ENCODE peak calls at places on chromosomes 2 and 18, in eight cellular contexts. P is A549, N is endothelial cell of umbilical vein, R is HCT116, H is K562, A is H1, I is GM12878, Q is HepG2. V is an unnamed sample.

GRCh38 chr2:158539176-158539895 is 82.6 kb downstream of the PKP4 start:
- DNase-seq in P (no peak), N (peak; percentile 92), R (peak; percentile 34), H (peak; percentile 15), A (no peak), I (no peak), Q (peak; percentile 93), V (no peak)

GRCh38 chr18:57054891-57055290 is 92.0 kb upstream of the BOD1L2 start:
- DNase-seq in P (no peak), N (no peak), R (no peak), H (no peak), A (no peak), I (no peak), Q (no peak), V (no peak)

GRCh38 chr2:120439637-120440384 is 93.9 kb downstream of the INHBB start:
- DNase-seq in P (no peak), N (no peak), R (no peak), H (no peak), A (no peak), I (no peak), Q (peak; percentile 49), V (no peak)

GRCh38 chr2:238120463-238121298 is 17.8 kb upstream of the KLHL30 start:
- DNase-seq in P (no peak), N (no peak), R (no peak), H (no peak), A (no peak), I (no peak), Q (no peak), V (peak; percentile 58)

GRCh38 chr2:26855516-26855915 is 7.6 kb downstream of the DPYSL5 start:
- DNase-seq in P (no peak), N (no peak), R (no peak), H (no peak), A (no peak), I (no peak), Q (no peak), V (no peak)

GRCh38 chr2:10956006-10956790 is 44.5 kb downstream of the KCNF1 start:
- DNase-seq in P (no peak), N (no peak), R (no peak), H (no peak), A (no peak), I (no peak), Q (no peak), V (no peak)

GRCh38 chr2:241802421-241802749 is 6.6 kb upstream of the NEU4 start:
- DNase-seq in P (no peak), N (no peak), R (no peak), H (peak; percentile 56), A (no peak), I (no peak), Q (no peak), V (peak; percentile 47)

GRCh38 chr2:128409326-128410034 is 90.8 kb upstream of the HS6ST1 start:
- DNase-seq in P (no peak), N (no peak), R (no peak), H (no peak), A (peak; percentile 20), I (no peak), Q (no peak), V (peak; percentile 40)

GRCh38 chr18:54296017-54296416 is 26.7 kb downstream of the POLI start:
- DNase-seq in P (no peak), N (peak; percentile 14), R (no peak), H (peak; percentile 3), A (no peak), I (no peak), Q (no peak), V (peak; percentile 21)

GRCh38 chr2:128520787-128521186 is 202.1 kb upstream of the HS6ST1 start:
- DNase-seq in P (no peak), N (no peak), R (no peak), H (no peak), A (no peak), I (peak; percentile 49), Q (no peak), V (peak; percentile 75)

GRCh38 chr2:239946570-239947311 is 78.4 kb downstream of the NDUFA10 start:
- DNase-seq in P (no peak), N (no peak), R (no peak), H (no peak), A (no peak), I (no peak), Q (no peak), V (no peak)

GRCh38 chr2:177633111-177633510 is 240.5 kb downstream of the AGPS start:
- DNase-seq in P (no peak), N (no peak), R (no peak), H (no peak), A (no peak), I (no peak), Q (no peak), V (peak; percentile 41)

GRCh38 chr18:21331094-21331493 is 89.1 kb downstream of the GREB1L start:
- DNase-seq in P (no peak), N (no peak), R (no peak), H (no peak), A (no peak), I (no peak), Q (no peak), V (no peak)

GRCh38 chr2:208608436-208608835 is 201.8 kb downstream of the PTH2R start:
- DNase-seq in P (no peak), N (no peak), R (no peak), H (peak; percentile 18), A (no peak), I (no peak), Q (no peak), V (no peak)

GRCh38 chr2:9336209-9336533 is 87.2 kb downstream of the ITGB1BP1 start:
- DNase-seq in P (no peak), N (peak; percentile 17), R (no peak), H (peak; percentile 41), A (no peak), I (peak; percentile 4), Q (peak; percentile 93), V (no peak)

GRCh38 chr2:189409647-189410046 is 31.6 kb upstream of the WDR75 start:
- DNase-seq in P (no peak), N (peak; percentile 17), R (no peak), H (no peak), A (no peak), I (no peak), Q (no peak), V (no peak)
- H3K4me3 ChIP-seq in P (no peak overlapping the region), N (no peak overlapping the region), R (no peak overlapping the region), H (no peak overlapping the region), A (no peak overlapping the region), I (no peak overlapping the region), Q (no peak overlapping the region), V (no peak overlapping the region)

DNA sequence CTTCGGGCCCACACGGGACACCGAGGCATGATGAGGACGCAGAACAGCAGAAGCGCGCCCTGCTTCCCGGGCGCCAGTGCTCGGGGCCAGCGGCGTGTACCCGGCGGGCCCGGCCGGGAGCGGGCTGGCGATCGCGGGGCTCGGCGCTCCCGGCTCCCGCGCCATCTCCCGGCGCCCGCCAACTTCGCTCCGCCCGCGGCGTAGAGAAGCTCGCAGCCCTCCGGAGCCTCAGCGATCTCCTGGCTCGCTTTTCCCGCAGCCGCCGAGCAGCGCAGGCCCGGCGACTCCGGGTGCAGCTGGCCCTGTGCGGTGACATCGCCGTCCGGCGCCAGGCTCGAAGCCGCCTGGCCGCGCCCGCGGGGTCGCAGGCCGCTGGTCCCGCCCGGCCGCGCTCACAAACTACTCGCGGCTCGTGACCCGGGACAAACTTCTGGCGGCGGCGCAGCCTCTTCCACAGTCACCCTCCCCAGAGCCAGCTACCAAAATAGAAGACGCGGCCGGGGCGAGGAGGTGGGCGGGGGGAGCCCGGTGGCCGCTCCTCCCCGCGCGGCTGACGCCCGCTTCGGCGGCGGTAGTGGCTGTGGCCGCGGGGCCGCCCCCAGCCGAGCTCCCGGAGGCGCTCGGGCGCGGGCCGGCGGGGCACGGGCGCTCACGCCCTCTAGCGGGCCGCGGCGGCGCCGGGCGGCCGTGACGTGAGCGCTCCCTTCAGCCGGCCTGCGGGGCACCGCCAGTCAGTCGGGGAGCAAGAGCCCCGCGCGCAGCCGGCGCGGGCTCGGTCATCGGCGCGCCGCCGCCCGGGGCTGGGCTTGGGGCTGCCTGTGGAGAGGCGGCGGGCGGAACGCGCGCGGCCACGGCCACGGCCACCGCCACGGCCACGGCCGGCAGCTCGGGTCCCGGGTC is at the start of gene PTPRM:
- DNase-seq in P (peak; percentile 52), N (peak; percentile 77), R (peak; percentile 1), H (peak; percentile 79), A (peak; percentile 75), I (no peak), Q (peak; percentile 47), V (peak; percentile 62)
- TF ChIP-seq POLR2A in P (peak; percentile 20), N (peak; percentile 13), R (no peak), H (no peak), A (no peak), I (no peak), Q (peak; percentile 48), V (no peak)

GRCh38 chr18:45280486-45281263 is 334.6 kb upstream of the SLC14A2 start:
- DNase-seq in P (peak; percentile 2), N (no peak), R (no peak), H (no peak), A (no peak), I (no peak), Q (no peak), V (no peak)
- TF ChIP-seq MAX in P (no peak), N (no peak), R (no peak), H (no peak), A (no peak), I (no peak), Q (no peak), V (no peak)

GRCh38 chr18:44507729-44508325 is 172.9 kb upstream of the SETBP1 start:
- DNase-seq in P (no peak), N (peak; percentile 99), R (no peak), H (no peak), A (no peak), I (peak; percentile 32), Q (no peak), V (peak; percentile 24)
- H3K4me3 ChIP-seq in P (no peak overlapping the region), N (peak overlapping the region; percentile 6), R (no peak overlapping the region), H (no peak overlapping the region), A (no peak overlapping the region), I (no peak overlapping the region), Q (no peak overlapping the region), V (no peak overlapping the region)

DNA sequence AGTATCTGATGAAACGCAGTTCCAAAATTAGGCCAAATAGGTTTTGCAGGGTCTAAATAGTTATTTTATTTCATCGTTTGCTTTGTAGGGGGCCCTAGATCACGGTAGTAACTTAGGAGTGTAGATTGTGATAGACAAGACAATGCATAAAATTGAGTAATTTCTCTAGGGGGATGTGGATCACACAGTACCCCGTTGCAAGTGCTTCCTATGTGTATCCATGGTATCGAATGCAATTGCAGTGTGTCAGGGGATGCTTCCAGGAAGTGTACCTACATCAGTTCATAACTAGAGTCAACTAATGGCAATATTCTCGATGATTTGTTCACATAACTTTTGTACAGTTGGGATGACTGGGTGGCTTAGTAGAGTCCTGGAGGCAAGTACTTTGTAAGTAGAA is 884 bp downstream of the SSB start:
- DNase-seq in P (no peak), N (peak; percentile 51), R (no peak), H (peak; percentile 53), A (no peak), I (no peak), Q (peak; percentile 25), V (peak; percentile 67)
- TF ChIP-seq POLR2A in P (no peak), N (no peak), R (no peak), H (no peak), A (no peak), I (no peak), Q (no peak), V (no peak)

V was measured in NB4.